ENCODE peak calls at places on chromosomes 4 and X, in four cellular contexts. K is brain microvascular endothelial cell, A is HTR-8/SVneo, M is NCI-H1105 treated with DMSO at 0.1 percent for 48 hours. V is an unnamed sample.

GRCh38 chr4:157043131-157043530 is 32.8 kb upstream of the GLRB start:
- DNase-seq in K (peak; percentile 34), M (no peak), A (peak; percentile 34), V (no peak)

GRCh38 chr4:100428051-100428450 is 89.8 kb downstream of the EMCN start:
- DNase-seq in A (no peak), M (no peak), K (peak; percentile 39), V (no peak)

GRCh38 chrX:2710041-2710471 is 19.0 kb downstream of the CD99 start:
- DNase-seq in K (peak; percentile 78), M (no peak), A (peak; percentile 63), V (no peak)

GRCh38 chr4:150237110-150237852 is 159.0 kb downstream of the DCLK2 start:
- DNase-seq in A (peak; percentile 54), M (no peak), K (peak; percentile 70), V (no peak)

GRCh38 chr4:151604238-151604637 is 156.6 kb downstream of the GATB start:
- DNase-seq in M (no peak), K (no peak), A (peak; percentile 21), V (peak; percentile 20)

GRCh38 chrX:57595381-57595811 is 3.6 kb downstream of the ZXDB start:
- DNase-seq in K (peak; percentile 34), A (no peak), M (no peak), V (no peak)

GRCh38 chrX:34629572-34629971 is 27.5 kb downstream of the TMEM47 start:
- DNase-seq in K (no peak), M (no peak), A (no peak), V (no peak)

GRCh38 chr4:184408021-184408710 is 66.2 kb downstream of the IRF2 start:
- DNase-seq in M (no peak), A (peak; percentile 21), K (peak; percentile 54), V (no peak)

GRCh38 chr4:158823461-158823873 is 54.6 kb downstream of the FNIP2 start:
- DNase-seq in A (no peak), M (no peak), K (no peak), V (no peak)

GRCh38 chr4:23373269-23373668 is 516.6 kb downstream of the PPARGC1A start:
- DNase-seq in M (no peak), K (peak; percentile 23), A (no peak), V (no peak)

GRCh38 chr4:60129740-60130139 is 1070.4 kb upstream of the ADGRL3 start:
- DNase-seq in M (no peak), K (no peak), A (no peak), V (no peak)

GRCh38 chr4:170109586-170110289 is 20.0 kb upstream of the AADAT start:
- DNase-seq in K (no peak), M (no peak), A (no peak), V (no peak)

GRCh38 chr4:108519911-108520310 is 100.5 kb upstream of the RPL34 start:
- DNase-seq in M (no peak), K (no peak), A (no peak), V (no peak)

GRCh38 chr4:112900416-112900815 is 149.0 kb upstream of the ANK2 start:
- DNase-seq in M (no peak), A (no peak), K (no peak), V (no peak)

GRCh38 chr4:106704253-106704870 is 331.8 kb downstream of the DKK2 start:
- DNase-seq in A (no peak), M (no peak), K (no peak), V (no peak)

GRCh38 chr4:41880840-41881831 is 54.1 kb upstream of the TMEM33 start:
- DNase-seq in K (no peak), A (peak; percentile 30), M (no peak), V (peak; percentile 12)